ENCODE peak calls at places on chromosomes 3 and 15, in five cellular contexts. R is NCI-H1436; T is sciatic nerve; V is NCI-H446; M is activated CD4-positive, alpha-beta T cell treated with anti-CD3 and anti-CD28 coated beads for 4 hours. J is an unnamed sample.

GRCh38 chr3:169998668-169999131 is 32.1 kb downstream of the SEC62 start:
- DNase-seq in V (no peak), T (no peak), M (no peak), R (no peak), J (peak)

GRCh38 chr15:55696221-55696620 is 46.7 kb downstream of the PRTG start:
- DNase-seq in R (no peak), V (no peak), M (no peak), T (no peak), J (no peak)

GRCh38 chr3:198028718-198029117 is 68.7 kb downstream of the LMLN start:
- DNase-seq in R (no peak), V (no peak), T (no peak), M (no peak), J (peak)

GRCh38 chr15:68442041-68442440 is 10.1 kb upstream of the ITGA11 start:
- DNase-seq in T (no peak), M (no peak), R (no peak), V (no peak), J (no peak)

GRCh38 chr15:25238716-25239470 is 199.9 kb downstream of the UBE3A start:
- DNase-seq in V (no peak), R (no peak), T (no peak), M (no peak), J (no peak)

GRCh38 chr3:30667250-30667585 is 60.8 kb downstream of the TGFBR2 start:
- DNase-seq in V (no peak), T (no peak), R (no peak), M (peak), J (no peak)

GRCh38 chr15:87357608-87358007 is 898.9 kb downstream of the NTRK3 start:
- DNase-seq in M (no peak), R (no peak), T (no peak), V (no peak), J (no peak)

GRCh38 chr15:100463515-100463914 is 65.2 kb downstream of the CERS3 start:
- DNase-seq in R (no peak), V (no peak), M (no peak), T (no peak), J (no peak)

GRCh38 chr3:196941846-196942225 is 492 bp downstream of the NCBP2 start:
- DNase-seq in R (peak), T (peak), M (peak), V (no peak), J (peak)

GRCh38 chr3:179671709-179672337 is 19.0 kb downstream of the USP13 start:
- DNase-seq in R (no peak), V (no peak), M (no peak), T (no peak), J (peak)

GRCh38 chr3:129276385-129276784 is 2.3 kb upstream of the HMCES start:
- DNase-seq in T (no peak), M (no peak), V (no peak), R (peak), J (no peak)

GRCh38 chr15:99275061-99275460 is 23.8 kb downstream of the LRRC28 start:
- DNase-seq in R (no peak), V (no peak), T (no peak), M (no peak), J (no peak)

GRCh38 chr3:111932962-111933361 is 45.9 kb upstream of the ABHD10 start:
- DNase-seq in V (no peak), M (no peak), R (no peak), T (no peak), J (no peak)

GRCh38 chr15:70235347-70235746 is 137.6 kb upstream of the TLE3 start:
- DNase-seq in V (no peak), T (peak), M (no peak), R (no peak), J (no peak)

GRCh38 chr3:152232679-152233078 is 36.0 kb upstream of the MBNL1 start:
- DNase-seq in T (no peak), V (no peak), M (no peak), R (no peak), J (no peak)

GRCh38 chr3:100361897-100362296 is 27.3 kb downstream of the NIT2 start:
- DNase-seq in V (no peak), M (no peak), T (no peak), R (no peak), J (no peak)

GRCh38 chr3:101117981-101118380 is 124.8 kb upstream of the ABI3BP start:
- DNase-seq in T (no peak), R (no peak), M (no peak), V (no peak), J (peak)

GRCh38 chr3:78274475-78275065 is 1234.7 kb downstream of the ROBO2 start:
- DNase-seq in M (no peak), T (no peak), V (no peak), R (no peak), J (no peak)

GRCh38 chr3:55469957-55470526 is 17.1 kb downstream of the WNT5A start:
- DNase-seq in V (no peak), T (no peak), M (no peak), R (no peak), J (no peak)

GRCh38 chr15:68930268-68931022 is at the start of gene SPESP1:
- DNase-seq in T (peak), V (no peak), M (peak), R (no peak), J (peak)

J was measured in cardiac fibroblast.